ENCODE peak calls at places on chromosomes 7 and 10, in eight cellular contexts. J, P, W, E, B, U, A and F are unnamed samples. For H3K4me1, the result is how much of the 10 kb centered on the place peaks cover.

GRCh38 chr7:11193131-11193867 is 219.6 kb downstream of the PHF14 start:
- DNase-seq in A (no peak), U (no peak), W (peak), B (peak), P (no peak), J (peak), E (no peak), F (peak)

GRCh38 chr7:37448637-37449331 is at the start of gene ELMO1:
- DNase-seq in P (peak), J (peak), B (peak), A (peak), E (peak), U (peak), W (peak), F (peak)

GRCh38 chr7:127667751-127668530 is 15.9 kb downstream of the SND1 start:
- DNase-seq in W (peak), P (no peak), J (no peak), U (no peak), B (no peak), A (no peak), E (no peak), F (no peak)

GRCh38 chr10:124744688-124745055 is 494 bp upstream of the FAM53B start:
- DNase-seq in P (no peak), B (peak), E (no peak), J (no peak), A (no peak), W (peak), U (no peak), F (no peak)

GRCh38 chr7:33155811-33156210 is 26.4 kb downstream of the BBS9 start:
- DNase-seq in J (no peak), B (peak), A (no peak), U (no peak), E (no peak), W (peak), P (no peak), F (no peak)

GRCh38 chr7:36227223-36227622 is 74.2 kb downstream of the EEPD1 start:
- DNase-seq in B (peak), E (peak), J (no peak), W (peak), A (peak), U (no peak), P (no peak), F (no peak)

GRCh38 chr10:30026080-30026479 is 33.3 kb downstream of the JCAD start:
- DNase-seq in B (no peak), W (no peak), P (no peak), A (no peak), E (no peak), U (no peak), J (no peak), F (no peak)

GRCh38 chr10:132659206-132660091 is 121.9 kb downstream of the INPP5A start:
- DNase-seq in P (peak), E (no peak), U (peak), J (no peak), W (no peak), A (no peak), B (no peak), F (no peak)

GRCh38 chr7:28236560-28236959 is 56.0 kb upstream of the JAZF1 start:
- DNase-seq in B (no peak), P (no peak), U (no peak), A (no peak), W (no peak), J (no peak), E (no peak), F (no peak)

GRCh38 chr7:13778967-13779366 is 210.5 kb downstream of the ETV1 start:
- DNase-seq in E (no peak), A (no peak), B (peak), J (no peak), P (no peak), W (peak), U (no peak), F (no peak)

GRCh38 chr10:26355241-26355640 is 82.9 kb upstream of the APBB1IP start:
- DNase-seq in E (no peak), A (no peak), U (no peak), P (no peak), J (no peak), W (no peak), B (no peak), F (no peak)

GRCh38 chr7:44223362-44224114 is 22.8 kb downstream of the YKT6 start:
- DNase-seq in P (peak), A (no peak), E (no peak), J (peak), U (no peak), B (no peak), W (no peak), F (no peak)

GRCh38 chr10:17213646-17214349 is 12.3 kb upstream of the TRDMT1 start:
- DNase-seq in A (no peak), W (peak), U (no peak), E (no peak), J (no peak), P (no peak), B (peak), F (no peak)

GRCh38 chr7:90512841-90513254 is 43.4 kb downstream of the PTTG1IP2 start:
- DNase-seq in B (peak), E (no peak), P (no peak), U (no peak), A (no peak), J (no peak), W (no peak), F (no peak)

GRCh38 chr10:11951695-11952094 is 90.9 kb downstream of the UPF2 start:
- DNase-seq in W (no peak), A (no peak), B (no peak), J (no peak), U (no peak), E (no peak), P (no peak), F (no peak)

GRCh38 chr7:111486472-111487142 is 75.7 kb downstream of the IMMP2L start:
- DNase-seq in E (no peak), B (peak), P (no peak), J (no peak), U (no peak), A (peak), W (peak), F (no peak)

GRCh38 chr7:25636871-25637283 is 408.6 kb upstream of the NPVF start:
- DNase-seq in E (no peak), U (peak), B (peak), A (no peak), J (no peak), P (no peak), W (no peak), F (no peak)

GRCh38 chr10:132685121-132685891 is 100.6 kb downstream of the NKX6-2 start:
- DNase-seq in E (peak), U (peak), J (peak), W (peak), P (peak), B (peak), A (peak), F (peak)

GRCh38 chr7:32958046-32959025 is 1.1 kb downstream of the FKBP9 start:
- DNase-seq in P (no peak), E (peak), A (peak), J (peak), U (peak), B (peak), W (peak), F (peak)

GRCh38 chr7:16344927-16345326 is 76.4 kb downstream of the CRPPA start:
- DNase-seq in U (no peak), W (no peak), J (no peak), E (no peak), A (no peak), B (no peak), P (no peak), F (no peak)

GRCh38 chr7:151961536-151961935 is 5.3 kb downstream of the GALNTL5 start:
- DNase-seq in P (no peak), W (no peak), E (no peak), U (no peak), J (no peak), B (no peak), A (no peak), F (no peak)

GRCh38 chr7:143321734-143322133 is 5.8 kb downstream of the CLCN1 start:
- DNase-seq in J (peak), P (no peak), U (no peak), W (peak), A (no peak), E (peak), B (no peak), F (peak)

GRCh38 chr10:73763343-73763742 is 18.5 kb upstream of the CHCHD1 start:
- DNase-seq in P (no peak), A (no peak), B (no peak), J (no peak), W (peak), E (no peak), U (no peak), F (no peak)

GRCh38 chr7:78616539-78616938 is 818.0 kb downstream of the PHTF2 start:
- DNase-seq in J (no peak), W (no peak), P (no peak), A (no peak), B (no peak), E (no peak), U (no peak), F (no peak)

GRCh38 chr7:91784469-91784868 is 96.0 kb downstream of the MTERF1 start:
- DNase-seq in J (no peak), B (peak), W (peak), E (no peak), A (no peak), U (no peak), P (no peak), F (no peak)

GRCh38 chr7:155206286-155207020 is 91.2 kb upstream of the INSIG1 start:
- DNase-seq in W (peak), E (peak), A (peak), P (peak), U (peak), J (no peak), B (peak), F (peak)

GRCh38 chr10:11437391-11438241 is 173.8 kb downstream of the USP6NL start:
- DNase-seq in J (peak), W (no peak), A (no peak), U (no peak), E (no peak), P (no peak), B (no peak), F (no peak)

GRCh38 chr10:29183304-29183918 is 105.5 kb upstream of the LYZL1 start:
- DNase-seq in U (no peak), J (no peak), E (no peak), W (no peak), B (no peak), P (no peak), A (no peak), F (no peak)

GRCh38 chr7:47661051-47661714 is 79.3 kb upstream of the TNS3 start:
- DNase-seq in U (no peak), W (no peak), A (no peak), P (peak), E (no peak), J (peak), B (no peak), F (no peak)
- H3K4me1 ChIP-seq in U (under half), W (under half), A (under half), P (under half), E (under half), J (under half), B (under half), F (under half)

DNA sequence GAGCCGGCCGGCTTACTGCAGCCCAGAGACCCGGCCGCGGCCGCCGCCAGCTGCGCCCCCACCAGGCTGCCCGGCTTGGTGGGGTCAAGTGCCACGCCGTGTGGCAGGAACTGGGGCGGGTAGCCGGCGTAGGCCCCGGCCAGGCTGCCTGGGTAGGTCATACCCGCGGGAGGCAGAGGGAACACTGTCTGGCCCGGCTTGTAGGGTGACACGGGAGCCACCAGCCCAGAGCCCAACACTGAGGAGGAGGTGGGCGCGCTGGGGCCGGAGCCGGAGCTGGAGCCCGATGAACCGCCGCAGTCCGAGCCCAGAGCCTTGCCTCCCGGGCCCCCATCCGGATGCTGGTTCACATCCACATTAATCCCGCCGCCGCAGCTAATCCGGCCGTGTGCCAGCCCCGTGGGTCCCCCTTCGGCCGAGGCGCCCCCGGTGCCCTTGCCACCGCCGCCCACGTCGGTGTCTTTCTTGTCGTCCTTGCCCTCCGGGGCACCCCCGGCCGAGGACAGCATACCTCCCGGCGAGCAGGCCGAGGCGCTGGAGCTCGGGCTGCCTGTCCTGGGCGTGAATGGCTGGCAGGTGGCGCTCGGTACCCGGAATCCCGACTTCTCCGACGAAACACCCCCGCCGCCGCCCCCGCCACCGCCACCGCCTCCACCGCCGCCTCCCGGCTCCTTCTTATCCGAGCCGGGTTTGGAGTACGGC is 2.0 kb downstream of the ZNF503 start:
- DNase-seq in P (peak), W (peak), B (peak), A (peak), J (peak), U (peak), E (peak), F (peak)
- H3K27ac ChIP-seq in P (peak), W (peak), B (peak), A (peak), J (peak), U (peak), E (peak), F (peak)

DNA sequence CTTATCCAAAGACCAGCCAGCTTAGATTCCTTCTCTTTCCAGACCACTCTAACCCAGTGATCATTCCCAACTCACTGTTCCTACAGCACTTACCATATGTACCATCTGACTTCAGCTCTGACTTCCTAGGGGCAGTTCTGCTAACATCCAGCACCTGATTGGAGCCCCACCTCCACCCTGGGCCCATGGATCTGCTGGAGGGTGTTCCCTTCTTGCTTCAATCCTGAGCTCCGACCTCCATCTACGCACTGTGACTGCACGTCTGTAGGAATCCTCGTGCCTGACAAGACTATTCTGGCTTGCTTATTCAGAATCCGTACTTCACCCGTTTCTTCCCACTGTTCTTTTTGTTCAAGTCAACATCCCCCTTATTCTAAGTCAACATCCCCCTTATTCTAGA is 57.6 kb downstream of the HIPK2 start:
- DNase-seq in E (peak), A (no peak), P (no peak), U (no peak), B (no peak), J (peak), W (no peak), F (no peak)
- H3K4me1 ChIP-seq in E (under half), A (under half), P (half or more), U (half or more), B (under half), J (under half), W (under half), F (half or more)

GRCh38 chr10:69239106-69239505 is 19.0 kb downstream of the HKDC1 start:
- DNase-seq in B (no peak), A (no peak), P (peak), W (peak), U (no peak), J (no peak), E (no peak), F (no peak)

GRCh38 chr10:69242037-69242843 is 22.1 kb downstream of the HKDC1 start:
- DNase-seq in B (no peak), W (no peak), U (no peak), E (no peak), A (no peak), P (peak), J (no peak), F (no peak)

GRCh38 chr10:69239816-69240434 is 19.8 kb downstream of the HKDC1 start:
- DNase-seq in P (peak), A (no peak), E (no peak), U (no peak), J (no peak), B (peak), W (peak), F (no peak)

GRCh38 chr10:69241575-69241974 is 21.4 kb downstream of the HKDC1 start:
- DNase-seq in U (no peak), E (no peak), A (peak), P (peak), J (no peak), B (peak), W (peak), F (no peak)

GRCh38 chr10:69240455-69240854 is 20.3 kb downstream of the HKDC1 start:
- DNase-seq in J (no peak), U (no peak), W (no peak), E (no peak), P (peak), A (no peak), B (no peak), F (no peak)
- H3K27ac ChIP-seq in J (no peak), U (no peak), W (no peak), E (no peak), P (no peak), A (no peak), B (no peak), F (no peak)

GRCh38 chr10:13712799-13713581 is 126.2 kb downstream of the PRPF18 start:
- DNase-seq in P (peak), A (peak), J (peak), U (peak), E (peak), B (peak), W (peak), F (peak)

GRCh38 chr10:13717936-13718772 is 131.4 kb downstream of the PRPF18 start:
- DNase-seq in P (peak), U (peak), W (peak), B (peak), A (peak), J (peak), E (peak), F (peak)

GRCh38 chr10:13717571-13717935 is 130.8 kb downstream of the PRPF18 start:
- DNase-seq in W (no peak), B (no peak), P (no peak), U (no peak), E (no peak), A (no peak), J (no peak), F (no peak)

GRCh38 chr10:13716161-13717071 is 129.7 kb downstream of the PRPF18 start:
- DNase-seq in W (peak), P (no peak), E (no peak), J (no peak), A (peak), B (peak), U (peak), F (no peak)

DNA sequence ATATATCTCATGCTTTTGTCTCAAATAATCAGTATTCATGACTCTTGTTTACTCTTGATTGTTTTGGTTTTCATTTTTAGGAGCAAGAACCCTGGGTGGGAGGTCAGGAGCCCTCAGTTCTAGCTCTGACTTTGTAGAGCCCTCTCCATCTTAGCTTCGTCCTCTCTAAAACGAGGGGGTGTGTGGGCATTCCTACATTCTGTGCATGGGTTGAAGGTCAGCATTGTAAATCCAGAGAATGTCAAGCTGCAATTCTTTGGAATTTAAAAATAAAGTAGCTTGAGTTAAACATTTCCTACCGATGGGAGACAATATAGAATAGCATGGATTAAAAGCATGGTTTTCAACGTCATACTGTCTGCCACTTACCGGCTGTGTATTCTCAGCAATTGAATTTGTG is 128.3 kb downstream of the PRPF18 start:
- DNase-seq in W (no peak), B (no peak), E (no peak), U (no peak), P (no peak), J (no peak), A (no peak), F (no peak)
- H3K4me1 ChIP-seq in W (half or more), B (under half), E (under half), U (half or more), P (under half), J (under half), A (under half), F (under half)